ENCODE peak calls at places on chromosome 1, in ten cellular contexts. One of them, this sample, is unnamed.
A peak's percentile ranks its signal among the peaks of the same experiment; 100 is the strongest.

GRCh38 chr1:201554789-201555592 is 16.1 kb downstream of the NAV1 start:
- DNase-seq in upper lobe of left lung: no peak
- DNase-seq in breast epithelium: no peak
- DNase-seq in transverse colon: no peak
- DNase-seq in stomach: no peak
- DNase-seq in SK-N-SH: no peak
- DNase-seq in GM12891: no peak
- DNase-seq in Panc1: no peak
- DNase-seq in sigmoid colon: peak; percentile 24
- DNase-seq in HCT116: no peak
- DNase-seq in this sample: no peak

GRCh38 chr1:178037510-178038253 is 56.2 kb upstream of the RASAL2 start:
- DNase-seq in upper lobe of left lung: peak; percentile 97
- DNase-seq in breast epithelium: peak; percentile 58
- DNase-seq in transverse colon: peak; percentile 88
- DNase-seq in stomach: peak; percentile 90
- DNase-seq in SK-N-SH: peak; percentile 91
- DNase-seq in GM12891: no peak
- DNase-seq in Panc1: no peak
- DNase-seq in sigmoid colon: peak; percentile 92
- DNase-seq in HCT116: peak; percentile 40
- DNase-seq in this sample: peak; percentile 48

GRCh38 chr1:244893836-244894235 is 29.5 kb upstream of the HNRNPU start:
- DNase-seq in upper lobe of left lung: no peak
- DNase-seq in breast epithelium: no peak
- DNase-seq in transverse colon: no peak
- DNase-seq in stomach: no peak
- DNase-seq in SK-N-SH: no peak
- DNase-seq in GM12891: no peak
- DNase-seq in Panc1: no peak
- DNase-seq in sigmoid colon: no peak
- DNase-seq in HCT116: no peak
- DNase-seq in this sample: no peak

GRCh38 chr1:212471891-212472675 is 39.4 kb downstream of the NENF start:
- DNase-seq in upper lobe of left lung: no peak
- DNase-seq in breast epithelium: no peak
- DNase-seq in transverse colon: no peak
- DNase-seq in stomach: no peak
- DNase-seq in SK-N-SH: no peak
- DNase-seq in GM12891: no peak
- DNase-seq in Panc1: no peak
- DNase-seq in sigmoid colon: no peak
- DNase-seq in HCT116: no peak
- DNase-seq in this sample: no peak

GRCh38 chr1:24111998-24112380 is at the start of gene MYOM3:
- DNase-seq in upper lobe of left lung: no peak
- DNase-seq in breast epithelium: no peak
- DNase-seq in transverse colon: no peak
- DNase-seq in stomach: no peak
- DNase-seq in SK-N-SH: no peak
- DNase-seq in GM12891: no peak
- DNase-seq in Panc1: no peak
- DNase-seq in sigmoid colon: no peak
- DNase-seq in HCT116: no peak
- DNase-seq in this sample: no peak

GRCh38 chr1:93022580-93022979 is 56.5 kb upstream of the MTF2 start:
- DNase-seq in upper lobe of left lung: no peak
- DNase-seq in breast epithelium: no peak
- DNase-seq in transverse colon: no peak
- DNase-seq in stomach: no peak
- DNase-seq in SK-N-SH: no peak
- DNase-seq in GM12891: no peak
- DNase-seq in Panc1: no peak
- DNase-seq in sigmoid colon: no peak
- DNase-seq in HCT116: no peak
- DNase-seq in this sample: no peak

GRCh38 chr1:116769561-116769977 is 15.3 kb downstream of the CD2 start:
- DNase-seq in upper lobe of left lung: no peak
- DNase-seq in breast epithelium: no peak
- DNase-seq in transverse colon: peak; percentile 37
- DNase-seq in stomach: no peak
- DNase-seq in SK-N-SH: no peak
- DNase-seq in GM12891: peak; percentile 23
- DNase-seq in Panc1: no peak
- DNase-seq in sigmoid colon: no peak
- DNase-seq in HCT116: no peak
- DNase-seq in this sample: no peak

GRCh38 chr1:29117381-29117780 is 6.3 kb downstream of the TMEM200B start:
- DNase-seq in upper lobe of left lung: no peak
- DNase-seq in breast epithelium: no peak
- DNase-seq in transverse colon: no peak
- DNase-seq in stomach: no peak
- DNase-seq in SK-N-SH: no peak
- DNase-seq in GM12891: no peak
- DNase-seq in Panc1: no peak
- DNase-seq in sigmoid colon: no peak
- DNase-seq in HCT116: no peak
- DNase-seq in this sample: no peak

GRCh38 chr1:6260961-6261614 is at the start of gene GPR153:
- DNase-seq in upper lobe of left lung: peak; percentile 93
- DNase-seq in breast epithelium: no peak
- DNase-seq in transverse colon: peak; percentile 48
- DNase-seq in stomach: peak; percentile 27
- DNase-seq in SK-N-SH: peak; percentile 90
- DNase-seq in GM12891: peak; percentile 88
- DNase-seq in Panc1: no peak
- DNase-seq in sigmoid colon: peak; percentile 79
- DNase-seq in HCT116: no peak
- DNase-seq in this sample: no peak

GRCh38 chr1:84949664-84950063 is 47.2 kb downstream of the MCOLN2 start:
- DNase-seq in upper lobe of left lung: no peak
- DNase-seq in breast epithelium: no peak
- DNase-seq in transverse colon: no peak
- DNase-seq in stomach: no peak
- DNase-seq in SK-N-SH: no peak
- DNase-seq in GM12891: no peak
- DNase-seq in Panc1: no peak
- DNase-seq in sigmoid colon: no peak
- DNase-seq in HCT116: no peak
- DNase-seq in this sample: no peak

GRCh38 chr1:15099441-15100137 is 54.0 kb upstream of the TMEM51 start:
- DNase-seq in upper lobe of left lung: no peak
- DNase-seq in breast epithelium: no peak
- DNase-seq in transverse colon: no peak
- DNase-seq in stomach: no peak
- DNase-seq in SK-N-SH: no peak
- DNase-seq in GM12891: no peak
- DNase-seq in Panc1: no peak
- DNase-seq in sigmoid colon: no peak
- DNase-seq in HCT116: no peak
- DNase-seq in this sample: no peak

GRCh38 chr1:188350104-188350503 is 1521.4 kb downstream of the PLA2G4A start:
- DNase-seq in upper lobe of left lung: no peak
- DNase-seq in breast epithelium: no peak
- DNase-seq in transverse colon: no peak
- DNase-seq in stomach: no peak
- DNase-seq in SK-N-SH: no peak
- DNase-seq in GM12891: no peak
- DNase-seq in Panc1: no peak
- DNase-seq in sigmoid colon: no peak
- DNase-seq in HCT116: no peak
- DNase-seq in this sample: no peak

GRCh38 chr1:10755977-10756521 is 40.4 kb downstream of the CASZ1 start:
- DNase-seq in upper lobe of left lung: peak; percentile 84
- DNase-seq in breast epithelium: no peak
- DNase-seq in transverse colon: peak; percentile 90
- DNase-seq in stomach: peak; percentile 81
- DNase-seq in SK-N-SH: peak; percentile 89
- DNase-seq in GM12891: peak; percentile 57
- DNase-seq in Panc1: no peak
- DNase-seq in sigmoid colon: peak; percentile 83
- DNase-seq in HCT116: no peak
- DNase-seq in this sample: peak; percentile 53

GRCh38 chr1:98102369-98103030 is 181.7 kb upstream of the DPYD start:
- DNase-seq in upper lobe of left lung: no peak
- DNase-seq in breast epithelium: no peak
- DNase-seq in transverse colon: no peak
- DNase-seq in stomach: no peak
- DNase-seq in SK-N-SH: no peak
- DNase-seq in GM12891: no peak
- DNase-seq in Panc1: no peak
- DNase-seq in sigmoid colon: no peak
- DNase-seq in HCT116: no peak
- DNase-seq in this sample: no peak

DNA sequence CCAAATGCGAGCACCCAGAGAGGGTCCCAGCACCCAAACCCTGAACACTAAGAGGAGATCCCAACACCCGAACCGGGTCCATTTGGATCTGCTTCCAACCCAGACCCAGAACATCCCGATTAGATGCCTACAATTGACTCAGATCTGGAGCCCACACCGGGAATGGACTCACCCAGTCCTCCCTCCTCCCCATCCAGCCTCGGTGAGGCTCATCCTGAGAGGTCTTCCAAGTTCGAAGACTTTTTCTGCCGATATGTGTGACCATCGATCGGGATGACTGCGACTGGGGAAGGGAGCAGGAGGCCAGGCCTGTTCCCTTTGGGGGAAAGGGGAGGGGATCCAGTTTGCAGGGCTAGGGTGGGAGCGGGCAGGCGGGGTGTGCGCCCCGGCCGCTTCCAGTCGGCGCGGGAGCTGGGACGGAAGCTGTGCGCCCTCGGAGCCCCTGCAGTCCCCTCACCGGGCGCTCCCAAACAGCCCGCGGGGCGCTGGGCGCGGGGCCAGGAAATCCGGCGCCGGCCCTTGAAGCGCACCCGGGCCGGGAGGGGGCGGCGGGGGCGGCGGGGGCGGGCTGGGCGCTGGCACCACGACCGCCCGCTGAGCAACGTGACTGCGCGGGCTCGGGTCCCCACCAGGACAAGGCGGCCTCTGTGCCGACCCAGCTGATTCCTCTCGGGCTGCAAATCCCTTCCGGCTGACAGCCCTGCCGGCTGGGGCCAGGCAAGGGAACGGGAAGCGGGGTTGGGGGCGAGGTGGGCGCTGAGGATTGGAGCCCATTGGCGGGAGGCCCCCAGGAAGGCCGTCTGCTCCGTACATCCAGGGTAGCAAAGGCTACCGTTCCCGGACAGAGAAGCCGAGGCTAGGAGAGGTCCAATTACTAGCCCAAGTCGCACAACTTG is 104.0 kb downstream of the EBNA1BP2 start:
- DNase-seq in upper lobe of left lung: peak; percentile 90
- DNase-seq in breast epithelium: no peak
- DNase-seq in transverse colon: peak; percentile 23
- DNase-seq in stomach: no peak
- DNase-seq in SK-N-SH: peak; percentile 84
- DNase-seq in GM12891: no peak
- DNase-seq in Panc1: no peak
- DNase-seq in sigmoid colon: no peak
- DNase-seq in HCT116: no peak
- DNase-seq in this sample: no peak
- TF ChIP-seq POLR2AphosphoS5 in upper lobe of left lung: no peak
- TF ChIP-seq POLR2AphosphoS5 in breast epithelium: no peak
- TF ChIP-seq POLR2AphosphoS5 in transverse colon: no peak
- TF ChIP-seq POLR2AphosphoS5 in stomach: no peak
- TF ChIP-seq POLR2AphosphoS5 in SK-N-SH: no peak
- TF ChIP-seq POLR2AphosphoS5 in GM12891: no peak
- TF ChIP-seq POLR2AphosphoS5 in Panc1: no peak
- TF ChIP-seq POLR2AphosphoS5 in sigmoid colon: no peak
- TF ChIP-seq POLR2AphosphoS5 in HCT116: no peak
- TF ChIP-seq POLR2AphosphoS5 in this sample: no peak

GRCh38 chr1:180610556-180611015 is 21.2 kb upstream of the XPR1 start:
- DNase-seq in upper lobe of left lung: no peak
- DNase-seq in breast epithelium: no peak
- DNase-seq in transverse colon: no peak
- DNase-seq in stomach: no peak
- DNase-seq in SK-N-SH: no peak
- DNase-seq in GM12891: no peak
- DNase-seq in Panc1: no peak
- DNase-seq in sigmoid colon: no peak
- DNase-seq in HCT116: no peak
- DNase-seq in this sample: no peak
- TF ChIP-seq POLR2AphosphoS5 in upper lobe of left lung: no peak
- TF ChIP-seq POLR2AphosphoS5 in breast epithelium: no peak
- TF ChIP-seq POLR2AphosphoS5 in transverse colon: no peak
- TF ChIP-seq POLR2AphosphoS5 in stomach: no peak
- TF ChIP-seq POLR2AphosphoS5 in SK-N-SH: no peak
- TF ChIP-seq POLR2AphosphoS5 in GM12891: no peak
- TF ChIP-seq POLR2AphosphoS5 in Panc1: no peak
- TF ChIP-seq POLR2AphosphoS5 in sigmoid colon: no peak
- TF ChIP-seq POLR2AphosphoS5 in HCT116: no peak
- TF ChIP-seq POLR2AphosphoS5 in this sample: no peak

GRCh38 chr1:218345673-218346390 is 696 bp downstream of the TGFB2 start:
- DNase-seq in upper lobe of left lung: peak; percentile 91
- DNase-seq in breast epithelium: peak; percentile 30
- DNase-seq in transverse colon: peak; percentile 25
- DNase-seq in stomach: peak; percentile 53
- DNase-seq in SK-N-SH: peak; percentile 89
- DNase-seq in GM12891: peak; percentile 42
- DNase-seq in Panc1: no peak
- DNase-seq in sigmoid colon: peak; percentile 90
- DNase-seq in HCT116: no peak
- DNase-seq in this sample: peak; percentile 55
- TF ChIP-seq POLR2AphosphoS5 in upper lobe of left lung: no peak
- TF ChIP-seq POLR2AphosphoS5 in breast epithelium: peak; percentile 16
- TF ChIP-seq POLR2AphosphoS5 in transverse colon: peak; percentile 43
- TF ChIP-seq POLR2AphosphoS5 in stomach: no peak
- TF ChIP-seq POLR2AphosphoS5 in SK-N-SH: no peak
- TF ChIP-seq POLR2AphosphoS5 in GM12891: no peak
- TF ChIP-seq POLR2AphosphoS5 in Panc1: peak; percentile 76
- TF ChIP-seq POLR2AphosphoS5 in sigmoid colon: peak; percentile 64
- TF ChIP-seq POLR2AphosphoS5 in HCT116: no peak
- TF ChIP-seq POLR2AphosphoS5 in this sample: no peak

DNA sequence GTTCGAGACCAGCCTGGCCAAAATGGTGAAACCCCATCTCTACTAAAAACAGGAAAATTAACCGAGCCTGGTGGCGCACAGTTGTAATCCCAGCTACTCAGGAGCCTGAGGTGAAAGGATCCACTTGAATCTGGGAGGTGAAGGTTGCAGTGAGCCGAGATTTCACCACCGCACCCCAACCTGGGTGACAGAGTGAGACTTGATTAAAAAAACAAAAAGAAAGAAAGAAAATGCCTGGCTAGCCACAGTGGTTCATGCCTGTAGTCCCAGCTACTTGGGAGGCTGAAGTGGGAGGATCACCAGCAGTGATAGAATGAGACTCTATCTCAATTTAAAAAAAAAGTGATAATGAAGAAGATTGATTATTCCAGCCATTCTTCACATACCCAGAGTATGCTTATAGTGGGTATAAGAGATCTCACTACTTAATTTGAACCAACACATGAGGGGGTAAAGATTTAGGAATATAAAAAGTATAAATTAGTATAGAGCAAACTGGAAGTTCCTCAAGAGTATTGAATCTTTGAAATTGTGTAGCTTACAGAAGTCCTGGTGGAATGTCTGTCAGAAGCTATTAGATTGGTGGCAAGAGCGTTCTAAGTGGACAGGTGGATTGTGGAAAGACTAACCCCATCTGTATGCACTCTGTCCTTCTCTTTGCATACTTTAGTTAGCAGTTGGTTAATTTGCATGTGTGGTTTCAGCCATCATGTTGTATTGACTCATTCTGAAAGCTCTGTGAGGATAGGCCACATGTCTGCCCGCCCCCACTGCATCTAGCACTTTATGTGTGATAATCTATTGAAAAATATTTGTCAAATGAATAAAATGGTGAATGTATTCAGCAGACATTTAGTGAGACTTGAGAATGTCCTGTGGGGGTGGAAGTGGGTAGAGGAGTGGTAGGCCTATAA is 25.0 kb downstream of the RLF start:
- DNase-seq in upper lobe of left lung: no peak
- DNase-seq in breast epithelium: no peak
- DNase-seq in transverse colon: peak; percentile 10
- DNase-seq in stomach: no peak
- DNase-seq in SK-N-SH: no peak
- DNase-seq in GM12891: peak; percentile 30
- DNase-seq in Panc1: no peak
- DNase-seq in sigmoid colon: no peak
- DNase-seq in HCT116: no peak
- DNase-seq in this sample: no peak
- TF ChIP-seq POLR2AphosphoS5 in upper lobe of left lung: no peak
- TF ChIP-seq POLR2AphosphoS5 in breast epithelium: no peak
- TF ChIP-seq POLR2AphosphoS5 in transverse colon: no peak
- TF ChIP-seq POLR2AphosphoS5 in stomach: no peak
- TF ChIP-seq POLR2AphosphoS5 in SK-N-SH: no peak
- TF ChIP-seq POLR2AphosphoS5 in GM12891: peak; percentile 31
- TF ChIP-seq POLR2AphosphoS5 in Panc1: no peak
- TF ChIP-seq POLR2AphosphoS5 in sigmoid colon: no peak
- TF ChIP-seq POLR2AphosphoS5 in HCT116: no peak
- TF ChIP-seq POLR2AphosphoS5 in this sample: no peak

This sample was measured in prostate gland.